ENCODE peak calls at places on chromosomes 3 and 15, in four cellular contexts. U is colonic mucosa, B is A549, H is heart left ventricle. S is an unnamed sample.

GRCh38 chr3:181695661-181696491 is 15.8 kb upstream of the SOX2 start:
- DNase-seq in U (no peak), H (no peak), B (no peak), S (no peak)

GRCh38 chr3:156630081-156630772 is 44.2 kb upstream of the TIPARP start:
- DNase-seq in B (no peak), H (no peak), U (no peak), S (no peak)

GRCh38 chr3:52220380-52221026 is 4.9 kb downstream of the TLR9 start:
- DNase-seq in H (peak), U (peak), B (peak), S (no peak)

GRCh38 chr3:116341381-116341780 is 103.9 kb downstream of the LSAMP start:
- DNase-seq in B (no peak), H (no peak), U (no peak), S (no peak)

GRCh38 chr3:147393261-147393964 is 12.9 kb downstream of the ZIC4 start:
- DNase-seq in B (no peak), H (no peak), U (no peak), S (no peak)

GRCh38 chr15:29687939-29688884 is 134.1 kb downstream of the TJP1 start:
- DNase-seq in H (no peak), B (no peak), U (peak), S (no peak)

GRCh38 chr3:55899887-55900286 is 412.8 kb upstream of the WNT5A start:
- DNase-seq in U (no peak), B (peak), H (no peak), S (no peak)

GRCh38 chr3:130849111-130849552 is 44.8 kb upstream of the ATP2C1 start:
- DNase-seq in B (no peak), H (peak), U (peak), S (no peak)

GRCh38 chr3:20700702-20701101 is 514.7 kb upstream of the SGO1 start:
- DNase-seq in U (no peak), H (no peak), B (no peak), S (peak)

GRCh38 chr3:134232146-134232545 is 18.5 kb downstream of the RYK start:
- DNase-seq in H (no peak), B (no peak), U (no peak), S (peak)

GRCh38 chr15:57708047-57708446 is 1.5 kb downstream of the POLR2M start:
- DNase-seq in B (no peak), U (no peak), H (no peak), S (no peak)

GRCh38 chr15:68379759-68380290 is 52.1 kb downstream of the ITGA11 start:
- DNase-seq in H (no peak), B (no peak), U (no peak), S (no peak)

GRCh38 chr15:101179341-101180153 is 72.3 kb downstream of the CHSY1 start:
- DNase-seq in H (no peak), B (no peak), U (no peak), S (no peak)

GRCh38 chr3:193129607-193130006 is 111.4 kb upstream of the PLAAT1 start:
- DNase-seq in H (no peak), U (no peak), B (no peak), S (no peak)

GRCh38 chr3:99863588-99863987 is 45.9 kb downstream of the CMSS1 start:
- DNase-seq in U (no peak), H (no peak), B (no peak), S (no peak)

GRCh38 chr15:82021992-82022391 is 23.8 kb downstream of the MEX3B start:
- DNase-seq in B (no peak), H (no peak), U (no peak), S (no peak)

GRCh38 chr15:55282284-55282833 is 7.3 kb downstream of the RAB27A start:
- DNase-seq in B (no peak), H (no peak), U (no peak), S (no peak)

GRCh38 chr15:79615754-79616153 is 183.6 kb downstream of the MINAR1 start:
- DNase-seq in H (peak), B (no peak), U (no peak), S (no peak)

GRCh38 chr3:135885885-135886284 is 79.6 kb upstream of the PPP2R3A start:
- DNase-seq in H (no peak), U (no peak), B (no peak), S (no peak)

GRCh38 chr15:101424984-101425383 is 64.5 kb downstream of the PCSK6 start:
- DNase-seq in B (no peak), U (no peak), H (no peak), S (no peak)

GRCh38 chr3:44036850-44037249 is 204.8 kb upstream of the TOPAZ1 start:
- DNase-seq in H (no peak), B (no peak), U (no peak), S (no peak)

GRCh38 chr3:127053979-127054378 is 71.1 kb downstream of the PLXNA1 start:
- DNase-seq in H (no peak), U (no peak), B (no peak), S (no peak)

GRCh38 chr15:61315471-61315870 is 86.4 kb upstream of the RORA start:
- DNase-seq in U (no peak), B (no peak), H (no peak), S (no peak)

GRCh38 chr3:155420869-155421486 is 127.5 kb upstream of the STRIT1 start:
- DNase-seq in U (no peak), H (no peak), B (no peak), S (no peak)

GRCh38 chr3:127754411-127755304 is 67.7 kb downstream of the MGLL start:
- DNase-seq in H (no peak), U (no peak), B (no peak), S (no peak)

GRCh38 chr3:121529308-121529707 is 16.5 kb downstream of the POLQ start:
- DNase-seq in B (peak), U (no peak), H (no peak), S (no peak)

GRCh38 chr3:140117111-140117526 is 182.1 kb downstream of the CLSTN2 start:
- DNase-seq in U (no peak), B (no peak), H (no peak), S (no peak)

DNA sequence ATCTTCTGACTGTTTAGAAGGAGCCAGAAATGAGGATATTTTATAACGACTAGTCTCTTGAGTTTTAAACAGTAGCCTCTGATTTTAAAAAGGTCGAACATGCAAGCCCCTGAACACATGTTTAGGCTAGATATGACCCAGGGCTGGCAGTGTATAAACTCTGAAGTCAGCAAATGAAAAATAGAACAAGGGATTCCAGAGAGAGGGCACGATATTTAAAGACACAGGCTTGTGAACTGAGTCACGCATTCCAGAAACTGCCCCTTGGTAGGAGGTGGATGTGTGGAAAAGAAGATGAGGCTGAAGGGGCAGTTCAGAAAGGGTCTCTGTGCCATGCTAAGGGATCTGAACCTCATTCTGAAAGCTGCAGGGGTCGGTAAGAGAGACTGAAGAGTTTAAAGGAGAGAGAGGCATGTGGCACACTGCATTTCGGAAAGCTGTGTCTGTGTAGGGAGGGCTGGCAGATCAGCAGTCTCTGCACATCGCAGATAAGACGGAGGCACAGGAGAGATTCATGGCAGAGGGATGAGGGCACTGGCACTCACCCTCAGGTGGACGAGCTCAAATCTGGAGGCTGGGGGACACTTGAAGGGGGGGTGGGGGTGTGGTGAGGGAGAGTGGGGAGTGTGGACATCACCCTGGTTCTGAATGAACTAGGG is 22.1 kb downstream of the ST8SIA2 start:
- DNase-seq in H (no peak), B (no peak), U (no peak), S (no peak)
- H3K4me3 ChIP-seq in H (no peak), B (no peak), U (no peak), S (no peak)

DNA sequence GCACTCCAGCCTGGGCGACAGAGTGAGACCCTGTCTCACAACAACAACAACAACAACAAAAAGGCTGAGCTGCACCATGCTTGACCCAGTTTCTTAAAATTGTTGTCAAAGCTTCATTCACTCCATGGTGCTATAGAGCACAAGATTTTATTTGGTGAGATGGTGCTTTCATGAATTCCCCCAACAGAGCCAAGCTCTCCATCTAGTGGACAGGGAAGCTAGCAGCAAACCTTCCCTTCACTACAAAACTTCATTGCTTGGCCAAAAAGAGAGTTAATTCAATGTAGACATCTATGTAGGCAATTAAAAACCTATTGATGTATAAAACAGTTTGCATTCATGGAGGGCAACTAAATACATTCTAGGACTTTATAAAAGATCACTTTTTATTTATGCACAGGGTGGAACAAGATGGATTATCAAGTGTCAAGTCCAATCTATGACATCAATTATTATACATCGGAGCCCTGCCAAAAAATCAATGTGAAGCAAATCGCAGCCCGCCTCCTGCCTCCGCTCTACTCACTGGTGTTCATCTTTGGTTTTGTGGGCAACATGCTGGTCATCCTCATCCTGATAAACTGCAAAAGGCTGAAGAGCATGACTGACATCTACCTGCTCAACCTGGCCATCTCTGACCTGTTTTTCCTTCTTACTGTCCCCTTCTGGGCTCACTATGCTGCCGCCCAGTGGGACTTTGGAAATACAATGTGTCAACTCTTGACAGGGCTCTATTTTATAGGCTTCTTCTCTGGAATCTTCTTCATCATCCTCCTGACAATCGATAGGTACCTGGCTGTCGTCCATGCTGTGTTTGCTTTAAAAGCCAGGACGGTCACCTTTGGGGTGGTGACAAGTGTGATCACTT is 2.0 kb downstream of the CCR5 start:
- DNase-seq in B (no peak), H (no peak), U (no peak), S (no peak)
- TF ChIP-seq CTCF in B (peak), H (peak), U (peak), S (peak)

GRCh38 chr3:194340757-194341400 is 10.2 kb downstream of the CPN2 start:
- DNase-seq in U (no peak), B (no peak), H (no peak), S (no peak)

GRCh38 chr3:194336601-194337355 is 14.3 kb downstream of the CPN2 start:
- DNase-seq in B (no peak), H (no peak), U (no peak), S (no peak)

GRCh38 chr3:194339356-194339755 is 11.8 kb downstream of the CPN2 start:
- DNase-seq in B (no peak), H (no peak), U (no peak), S (no peak)

GRCh38 chr3:194339836-194340235 is 11.3 kb downstream of the CPN2 start:
- DNase-seq in B (no peak), H (no peak), U (no peak), S (no peak)

DNA sequence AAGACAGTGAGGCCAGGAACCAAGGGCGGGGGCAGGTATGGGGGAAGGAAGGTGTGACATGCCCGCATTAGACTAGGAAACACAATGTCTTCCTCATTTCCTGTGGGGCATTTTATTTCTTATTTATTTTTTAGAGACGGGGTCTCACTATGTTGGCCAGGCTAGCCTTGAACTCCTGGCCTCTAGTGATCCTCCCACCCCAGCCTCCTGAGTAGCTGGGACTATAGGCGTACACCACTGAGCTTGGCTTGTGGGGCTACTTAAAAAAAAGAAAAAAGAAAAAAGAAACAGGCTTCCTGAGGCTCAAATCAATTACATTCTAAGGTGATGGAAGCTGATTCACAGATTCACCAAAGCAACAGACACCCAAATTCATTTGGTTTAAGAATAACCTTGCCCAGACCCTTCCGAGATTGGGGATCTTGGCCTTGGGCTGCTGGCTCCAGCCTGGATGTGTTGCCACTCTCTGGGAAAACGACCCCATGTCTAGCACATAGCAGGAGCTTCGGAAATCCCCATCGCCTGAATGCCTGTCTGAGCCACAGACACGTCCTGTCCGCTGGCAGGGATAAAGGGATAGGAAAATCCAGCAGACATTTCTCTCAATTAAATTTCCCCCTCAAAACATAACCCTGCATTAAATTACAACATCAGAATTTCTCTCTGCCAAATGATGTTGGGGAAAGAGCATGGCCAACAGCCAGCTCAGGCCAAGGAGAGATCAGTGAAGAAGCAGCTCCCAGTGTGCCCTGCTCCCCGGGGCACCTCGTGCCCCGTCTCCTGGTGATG is 13.0 kb downstream of the CPN2 start:
- DNase-seq in U (no peak), B (no peak), H (no peak), S (no peak)
- H3K4me3 ChIP-seq in U (no peak), B (no peak), H (no peak), S (no peak)

GRCh38 chr3:39088456-39088855 is 19.0 kb downstream of the GORASP1 start:
- DNase-seq in U (no peak), H (no peak), B (no peak), S (no peak)

GRCh38 chr3:39090922-39091321 is 16.5 kb downstream of the GORASP1 start:
- DNase-seq in B (no peak), U (no peak), H (no peak), S (no peak)

GRCh38 chr3:39082652-39083313 is 24.6 kb downstream of the GORASP1 start:
- DNase-seq in H (no peak), B (no peak), U (no peak), S (no peak)

GRCh38 chr3:39088889-39089288 is 18.5 kb downstream of the GORASP1 start:
- DNase-seq in B (no peak), U (no peak), H (no peak), S (no peak)

DNA sequence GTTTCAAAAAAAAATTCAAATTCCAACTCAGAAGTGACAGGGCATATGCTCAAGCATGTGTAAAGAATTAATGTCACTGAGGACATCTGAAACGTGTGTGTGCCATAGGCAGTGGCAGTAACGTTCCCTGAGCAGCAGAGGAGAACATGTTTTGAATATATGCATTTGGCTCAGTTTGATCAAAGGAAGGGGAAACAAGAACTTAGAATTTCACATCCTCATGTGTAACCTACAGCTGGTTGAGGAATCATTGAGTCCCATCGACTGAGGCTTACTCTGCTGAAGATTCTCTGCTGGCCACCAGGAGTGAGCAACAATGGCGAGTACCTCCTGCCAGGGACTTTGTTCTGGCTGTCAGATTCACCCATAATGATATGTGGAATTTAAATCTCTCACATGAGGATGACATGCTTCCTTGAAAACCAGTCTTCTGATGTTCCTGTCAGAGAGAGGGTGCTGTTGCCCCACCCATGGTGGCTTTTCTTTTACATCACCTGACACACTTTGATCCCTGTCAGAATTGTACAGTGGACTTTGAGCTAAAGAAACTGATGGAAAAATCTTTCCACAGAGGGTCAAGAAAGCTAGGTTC is 21.3 kb downstream of the GORASP1 start:
- DNase-seq in B (no peak), U (no peak), H (no peak), S (no peak)
- TF ChIP-seq CTCF in B (no peak), U (no peak), H (no peak), S (no peak)

DNA sequence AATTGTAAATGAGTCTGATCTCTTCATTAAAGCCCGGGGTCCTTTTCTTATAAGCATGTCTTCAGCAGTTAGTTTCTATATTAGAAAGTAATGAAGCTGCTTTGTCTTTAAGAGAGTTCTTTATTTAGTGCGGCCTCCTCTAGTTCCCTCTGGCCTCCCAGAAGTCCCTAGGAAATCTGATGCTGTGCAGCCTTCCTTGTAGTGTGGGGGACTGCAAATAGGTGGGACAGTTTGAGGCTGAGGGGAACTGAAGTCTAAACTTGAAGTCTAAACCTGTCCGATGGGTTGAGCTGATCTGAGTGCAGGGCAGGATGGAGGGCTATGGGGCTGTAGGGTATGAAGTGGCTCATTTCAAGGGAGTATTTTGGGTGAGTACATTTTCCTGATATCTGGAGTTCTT is 1.4 kb downstream of the CD276 start:
- DNase-seq in U (no peak), H (no peak), B (no peak), S (no peak)
- H3K4me3 ChIP-seq in U (no peak), H (no peak), B (peak), S (peak)

GRCh38 chr15:88060383-88060782 is 196.2 kb downstream of the NTRK3 start:
- DNase-seq in H (no peak), U (no peak), B (no peak), S (no peak)
- TF ChIP-seq CTCF in H (no peak), U (no peak), B (no peak), S (no peak)

GRCh38 chr3:60555704-60556340 is 695.4 kb downstream of the FHIT start:
- DNase-seq in B (no peak), H (no peak), U (no peak), S (peak)
- H3K4me3 ChIP-seq in B (no peak), H (no peak), U (no peak), S (no peak)

GRCh38 chr3:50154840-50155490 is at the start of gene SEMA3F:
- DNase-seq in H (peak), B (peak), U (peak), S (no peak)
- TF ChIP-seq CTCF in H (no peak), B (peak), U (no peak), S (peak)

GRCh38 chr15:67178569-67179210 is 75.8 kb downstream of the AAGAB start:
- DNase-seq in H (peak), B (no peak), U (no peak), S (peak)
- H3K4me3 ChIP-seq in H (no peak), B (no peak), U (no peak), S (no peak)

GRCh38 chr15:65379986-65380385 is 2.2 kb upstream of the IGDCC3 start:
- DNase-seq in H (no peak), U (no peak), B (no peak), S (no peak)

GRCh38 chr15:65375871-65376552 is 1.8 kb downstream of the IGDCC3 start:
- DNase-seq in U (no peak), H (no peak), B (no peak), S (no peak)

GRCh38 chr15:65377105-65377975 is 462 bp downstream of the IGDCC3 start:
- DNase-seq in U (no peak), B (peak), H (no peak), S (no peak)

GRCh38 chr15:65376767-65377104 is 1.1 kb downstream of the IGDCC3 start:
- DNase-seq in B (no peak), U (no peak), H (no peak), S (no peak)

DNA sequence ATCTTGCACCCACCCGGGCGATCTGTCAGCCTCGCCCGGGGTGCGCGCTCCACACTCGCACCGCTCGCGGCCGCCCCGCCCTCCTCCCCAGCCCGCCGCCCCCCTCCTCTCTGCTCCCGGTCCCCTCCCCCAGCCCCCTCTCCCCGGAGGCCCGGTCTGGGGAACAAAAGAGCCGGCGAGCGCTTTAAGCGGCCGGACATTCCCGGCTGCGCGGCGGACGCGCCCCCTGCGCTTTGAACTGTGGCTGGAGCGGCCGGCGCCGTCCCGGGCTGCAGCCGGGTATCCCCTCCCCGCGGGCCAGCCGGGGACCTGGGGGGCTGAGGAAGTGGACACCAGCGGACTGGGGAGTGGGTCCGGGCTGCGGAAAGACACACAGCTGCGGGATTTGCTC is at the start of gene IGDCC3:
- DNase-seq in B (no peak), H (no peak), U (no peak), S (no peak)
- TF ChIP-seq CTCF in B (no peak), H (no peak), U (no peak), S (no peak)